ENCODE peak calls at places on chromosomes 3 and 15, in five cellular contexts. H is AG04450; B is small intestine; Z is CD8-positive, alpha-beta memory T cell; O is breast epithelium. P is an unnamed sample. For H3K27me3, the result is how much of the 10 kb centered on the place peaks cover.

GRCh38 chr3:183244981-183245476 is 8.0 kb upstream of the B3GNT5 start:
- DNase-seq in B (peak), O (no peak), H (no peak), Z (no peak), P (no peak)

GRCh38 chr15:62528505-62528904 is 363.4 kb upstream of the C2CD4B start:
- DNase-seq in B (no peak), H (no peak), O (no peak), Z (no peak), P (no peak)

GRCh38 chr15:67646847-67647246 is 104.3 kb downstream of the MAP2K5 start:
- DNase-seq in Z (no peak), O (no peak), B (no peak), H (no peak), P (no peak)

GRCh38 chr15:57881361-57881760 is 174.8 kb downstream of the POLR2M start:
- DNase-seq in H (no peak), O (no peak), B (no peak), Z (no peak), P (peak)

GRCh38 chr15:41866263-41866703 is 27.6 kb downstream of the SPTBN5 start:
- DNase-seq in Z (no peak), B (no peak), O (no peak), H (no peak), P (no peak)

GRCh38 chr3:100384735-100385134 is 16.2 kb downstream of the TOMM70 start:
- DNase-seq in Z (no peak), H (peak), B (no peak), O (no peak), P (no peak)

GRCh38 chr15:39444729-39445470 is 136.0 kb upstream of the THBS1 start:
- DNase-seq in B (no peak), O (no peak), H (no peak), Z (no peak), P (no peak)

GRCh38 chr15:95629503-95630168 is 700.9 kb upstream of the NR2F2 start:
- DNase-seq in Z (no peak), H (no peak), O (no peak), B (no peak), P (no peak)

GRCh38 chr3:154247806-154248480 is 76.3 kb downstream of the DHX36 start:
- DNase-seq in B (peak), Z (no peak), H (no peak), O (no peak), P (no peak)

GRCh38 chr3:58333206-58334012 is 717 bp downstream of the PXK start:
- DNase-seq in B (peak), H (no peak), Z (peak), O (peak), P (no peak)

GRCh38 chr3:71680588-71680987 is 44.6 kb downstream of the EIF4E3 start:
- DNase-seq in B (peak), H (no peak), Z (no peak), O (no peak), P (peak)

GRCh38 chr3:179148446-179149238 is 485 bp downstream of the PIK3CA start:
- DNase-seq in B (peak), Z (peak), O (no peak), H (no peak), P (no peak)

GRCh38 chr3:170621256-170621655 is 35.4 kb upstream of the SLC7A14 start:
- DNase-seq in H (no peak), B (no peak), Z (no peak), O (no peak), P (no peak)
- H3K4me3 ChIP-seq in H (no peak), B (no peak), Z (no peak), O (no peak), P (no peak)

GRCh38 chr15:66124626-66125025 is 128.9 kb downstream of the MEGF11 start:
- DNase-seq in H (no peak), Z (no peak), B (no peak), O (no peak), P (no peak)

GRCh38 chr15:66120422-66120821 is 133.1 kb downstream of the MEGF11 start:
- DNase-seq in B (no peak), Z (no peak), H (no peak), O (no peak), P (no peak)

GRCh38 chr15:66126057-66126855 is 127.3 kb downstream of the MEGF11 start:
- DNase-seq in H (no peak), B (no peak), O (no peak), Z (no peak), P (no peak)

GRCh38 chr15:66128116-66128715 is 125.3 kb downstream of the MEGF11 start:
- DNase-seq in Z (no peak), B (no peak), O (no peak), H (no peak), P (no peak)

DNA sequence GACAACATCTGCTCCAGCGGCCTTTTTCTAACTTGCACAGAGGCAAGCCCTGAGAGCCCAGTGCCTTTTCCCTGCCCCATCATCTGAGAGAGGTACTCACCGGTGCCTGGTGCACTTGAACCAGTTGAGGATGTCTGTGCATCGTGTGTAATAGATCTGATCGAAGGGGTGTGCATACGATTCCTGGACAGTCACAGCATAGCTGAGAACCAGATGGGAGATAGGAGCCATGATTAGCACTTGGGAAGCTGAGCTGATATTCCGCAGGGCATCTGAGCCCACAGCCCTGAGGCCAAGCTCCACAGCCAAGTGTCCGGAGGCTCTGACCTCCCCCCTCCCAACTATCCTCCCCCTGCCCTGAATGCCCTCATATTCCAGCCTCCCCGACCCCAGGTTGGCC is 129.8 kb downstream of the MEGF11 start:
- DNase-seq in Z (no peak), O (no peak), H (no peak), B (no peak), P (no peak)
- H3K27me3 ChIP-seq in Z (under half), O (under half), H (half or more), B (under half), P (under half)

GRCh38 chr3:30609930-30610701 is 3.7 kb downstream of the TGFBR2 start:
- DNase-seq in Z (no peak), O (no peak), B (no peak), H (no peak), P (no peak)
- H3K4me3 ChIP-seq in Z (peak), O (peak), B (no peak), H (no peak), P (no peak)

DNA sequence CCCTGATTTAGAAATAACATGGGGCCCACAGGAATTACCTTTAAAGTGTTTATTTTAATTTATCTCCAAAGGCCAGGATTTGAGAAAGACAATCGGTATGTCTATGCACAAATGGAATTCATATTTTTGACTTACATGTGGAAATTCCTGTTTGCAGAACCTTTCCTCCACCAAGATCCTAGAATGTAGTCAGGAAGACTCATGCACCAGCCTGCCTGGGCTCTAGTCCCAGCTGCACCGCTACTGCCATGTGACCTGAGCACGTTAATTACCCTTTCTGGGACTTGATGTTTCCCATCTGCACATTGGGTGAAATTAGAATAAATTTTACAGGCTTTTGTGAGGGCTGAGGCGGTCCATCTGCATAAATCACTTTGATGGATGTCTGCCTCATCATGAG is 194.2 kb downstream of the ATP10A start:
- DNase-seq in O (no peak), H (no peak), Z (no peak), B (no peak), P (no peak)
- H3K27me3 ChIP-seq in O (under half), H (under half), Z (under half), B (under half), P (under half)